ENCODE peak calls at places on chromosomes 6 and 20, in four cellular contexts. O is central memory CD4-positive, alpha-beta T cell; Z is SW 1271; M is nephron progenitor cell. P is an unnamed sample.

GRCh38 chr20:63967330-63968135 is 2.2 kb downstream of the ZNF512B start:
- DNase-seq in O (no peak), Z (no peak), M (peak), P (no peak)

GRCh38 chr6:38650207-38650752 is 10.6 kb upstream of the BTBD9 start:
- DNase-seq in O (no peak), Z (no peak), M (no peak), P (no peak)

GRCh38 chr6:166076625-166077024 is 91.0 kb downstream of the TBXT start:
- DNase-seq in O (no peak), Z (no peak), M (no peak), P (peak)

GRCh38 chr6:22372922-22373321 is 76.1 kb upstream of the PRL start:
- DNase-seq in O (no peak), Z (no peak), M (no peak), P (no peak)

GRCh38 chr6:12039540-12040459 is 27.7 kb downstream of the HIVEP1 start:
- DNase-seq in O (no peak), Z (no peak), M (no peak), P (no peak)

GRCh38 chr6:159170999-159171712 is 2.0 kb downstream of the FNDC1 start:
- DNase-seq in O (no peak), Z (no peak), M (no peak), P (peak)

GRCh38 chr6:139977887-139978332 is 603.5 kb upstream of the CITED2 start:
- DNase-seq in O (no peak), Z (peak), M (no peak), P (no peak)

GRCh38 chr6:27188206-27188884 is 59.2 kb upstream of the PRSS16 start:
- DNase-seq in O (peak), Z (peak), M (peak), P (peak)

GRCh38 chr6:71226151-71226550 is 62.5 kb upstream of the OGFRL1 start:
- DNase-seq in O (no peak), Z (no peak), M (no peak), P (no peak)

GRCh38 chr6:34680802-34681515 is 15.6 kb downstream of the ILRUN start:
- DNase-seq in O (no peak), Z (no peak), M (no peak), P (no peak)

GRCh38 chr6:83265384-83265783 is 72.2 kb downstream of the RWDD2A start:
- DNase-seq in O (no peak), Z (no peak), M (no peak), P (peak)

GRCh38 chr6:36618366-36619355 is 24.5 kb downstream of the SRSF3 start:
- DNase-seq in O (no peak), Z (no peak), M (no peak), P (no peak)

GRCh38 chr20:10619427-10619826 is 54.4 kb downstream of the JAG1 start:
- DNase-seq in O (no peak), Z (no peak), M (no peak), P (peak)

GRCh38 chr6:44258921-44259320 is 1.6 kb upstream of the SLC35B2 start:
- DNase-seq in O (no peak), Z (no peak), M (no peak), P (no peak)

GRCh38 chr6:6331393-6331792 is 10.9 kb upstream of the F13A1 start:
- DNase-seq in O (no peak), Z (no peak), M (no peak), P (no peak)

GRCh38 chr6:157535354-157536217 is 154.6 kb downstream of the ZDHHC14 start:
- DNase-seq in O (peak), Z (no peak), M (no peak), P (no peak)

GRCh38 chr20:32206383-32207210 is 946 bp downstream of the PLAGL2 start:
- DNase-seq in O (no peak), Z (no peak), M (no peak), P (no peak)

GRCh38 chr6:35310265-35310831 is 12.7 kb downstream of the DEF6 start:
- DNase-seq in O (peak), Z (no peak), M (no peak), P (no peak)

GRCh38 chr6:474454-475185 is 83.1 kb downstream of the IRF4 start:
- DNase-seq in O (peak), Z (no peak), M (no peak), P (peak)

GRCh38 chr6:100612101-100612500 is 147.4 kb upstream of the SIM1 start:
- DNase-seq in O (no peak), Z (no peak), M (no peak), P (no peak)

GRCh38 chr6:37477186-37477585 is 22.5 kb downstream of the CCDC167 start:
- DNase-seq in O (no peak), Z (no peak), M (no peak), P (no peak)

GRCh38 chr6:54185885-54186284 is 74.6 kb downstream of the MLIP start:
- DNase-seq in O (no peak), Z (no peak), M (no peak), P (no peak)

GRCh38 chr6:7580537-7580926 is 9.5 kb upstream of the SNRNP48 start:
- DNase-seq in O (no peak), Z (no peak), M (no peak), P (no peak)

GRCh38 chr20:50399003-50399916 is 110.9 kb upstream of the PTPN1 start:
- DNase-seq in O (no peak), Z (no peak), M (peak), P (peak)

GRCh38 chr6:73579851-73580246 is 59.0 kb upstream of the EEF1A1 start:
- DNase-seq in O (no peak), Z (peak), M (no peak), P (peak)

GRCh38 chr20:19056909-19057308 is 155.5 kb upstream of the SLC24A3 start:
- DNase-seq in O (no peak), Z (no peak), M (no peak), P (no peak)

GRCh38 chr20:49677777-49678758 is 35.6 kb downstream of the B4GALT5 start:
- DNase-seq in O (no peak), Z (no peak), M (no peak), P (no peak)

GRCh38 chr20:47711046-47711752 is 74.1 kb downstream of the SULF2 start:
- DNase-seq in O (no peak), Z (no peak), M (no peak), P (no peak)

GRCh38 chr6:33967966-33968724 is 164.3 kb upstream of the MLN start:
- DNase-seq in O (no peak), Z (no peak), M (no peak), P (peak)

GRCh38 chr6:53432318-53433161 is 83.8 kb upstream of the ELOVL5 start:
- DNase-seq in O (no peak), Z (no peak), M (peak), P (no peak)

GRCh38 chr6:40877362-40877761 is 161.7 kb downstream of the UNC5CL start:
- DNase-seq in O (no peak), Z (no peak), M (no peak), P (no peak)

GRCh38 chr6:121828567-121828966 is 393.1 kb downstream of the GJA1 start:
- DNase-seq in O (no peak), Z (no peak), M (no peak), P (no peak)

GRCh38 chr6:25027221-25027916 is 91.6 kb upstream of the RIPOR2 start:
- DNase-seq in O (peak), Z (no peak), M (no peak), P (no peak)

GRCh38 chr6:7269816-7270215 is 43.2 kb downstream of the SSR1 start:
- DNase-seq in O (no peak), Z (no peak), M (no peak), P (no peak)